ENCODE peak calls at places on chromosomes 4 and X, in five cellular contexts. One of them, this sample, is unnamed.

GRCh38 chrX:31500920-31501319 is 429.1 kb upstream of the FTHL17 start:
- DNase-seq in stimulated activated CD4-positive, alpha-beta T cell treated with anti-CD3 and anti-CD28 coated beads, Interleukin-2, amount 100 ng/mL, for 24 hours: no peak
- DNase-seq in GM04503: no peak
- DNase-seq in T-cell: no peak
- DNase-seq in tibial artery: no peak
- DNase-seq in this sample: no peak

GRCh38 chr4:142615324-142615665 is 230.8 kb downstream of the INPP4B start:
- DNase-seq in stimulated activated CD4-positive, alpha-beta T cell treated with anti-CD3 and anti-CD28 coated beads, Interleukin-2, amount 100 ng/mL, for 24 hours: no peak
- DNase-seq in GM04503: peak
- DNase-seq in T-cell: no peak
- DNase-seq in tibial artery: no peak
- DNase-seq in this sample: no peak

GRCh38 chr4:1209821-1210220 is 37.4 kb upstream of the SPON2 start:
- DNase-seq in T-cell: no peak
- DNase-seq in GM04503: no peak
- DNase-seq in tibial artery: peak
- DNase-seq in stimulated activated CD4-positive, alpha-beta T cell treated with anti-CD3 and anti-CD28 coated beads, Interleukin-2, amount 100 ng/mL, for 24 hours: no peak
- DNase-seq in this sample: no peak

GRCh38 chr4:8324640-8325239 is 55.2 kb downstream of the HTRA3 start:
- DNase-seq in tibial artery: no peak
- DNase-seq in stimulated activated CD4-positive, alpha-beta T cell treated with anti-CD3 and anti-CD28 coated beads, Interleukin-2, amount 100 ng/mL, for 24 hours: no peak
- DNase-seq in T-cell: no peak
- DNase-seq in GM04503: no peak
- DNase-seq in this sample: no peak

GRCh38 chrX:120768681-120769080 is 107.0 kb downstream of the CT47B1 start:
- DNase-seq in tibial artery: no peak
- DNase-seq in T-cell: no peak
- DNase-seq in stimulated activated CD4-positive, alpha-beta T cell treated with anti-CD3 and anti-CD28 coated beads, Interleukin-2, amount 100 ng/mL, for 24 hours: no peak
- DNase-seq in GM04503: no peak
- DNase-seq in this sample: no peak

GRCh38 chr4:7134737-7135388 is 57.5 kb upstream of the SORCS2 start:
- DNase-seq in stimulated activated CD4-positive, alpha-beta T cell treated with anti-CD3 and anti-CD28 coated beads, Interleukin-2, amount 100 ng/mL, for 24 hours: no peak
- DNase-seq in GM04503: peak
- DNase-seq in tibial artery: peak
- DNase-seq in T-cell: no peak
- DNase-seq in this sample: no peak

GRCh38 chrX:84187501-84188319 is at the start of gene RPS6KA6:
- DNase-seq in stimulated activated CD4-positive, alpha-beta T cell treated with anti-CD3 and anti-CD28 coated beads, Interleukin-2, amount 100 ng/mL, for 24 hours: peak
- DNase-seq in GM04503: no peak
- DNase-seq in T-cell: peak
- DNase-seq in tibial artery: peak
- DNase-seq in this sample: no peak

GRCh38 chrX:48278958-48279357 is 23.8 kb downstream of the SSX1 start:
- DNase-seq in stimulated activated CD4-positive, alpha-beta T cell treated with anti-CD3 and anti-CD28 coated beads, Interleukin-2, amount 100 ng/mL, for 24 hours: no peak
- DNase-seq in T-cell: no peak
- DNase-seq in GM04503: no peak
- DNase-seq in tibial artery: no peak
- DNase-seq in this sample: no peak

GRCh38 chr4:2042207-2042946 is 16.8 kb upstream of the NAT8L start:
- DNase-seq in stimulated activated CD4-positive, alpha-beta T cell treated with anti-CD3 and anti-CD28 coated beads, Interleukin-2, amount 100 ng/mL, for 24 hours: peak
- DNase-seq in T-cell: peak
- DNase-seq in tibial artery: no peak
- DNase-seq in GM04503: no peak
- DNase-seq in this sample: peak

This sample was measured in stimulated activated naive CD8-positive, alpha-beta T cell treated with anti-CD3 and anti-CD28 coated beads, Interleukin-15, amount 100 ng/mL, for 72 hours.